ENCODE peak calls at places on chromosomes 2 and 18, in four cellular contexts. K is stimulated activated CD8-positive, alpha-beta memory T cell treated with anti-CD3 and anti-CD28 coated beads, Interleukin-2, amount 100 ng/mL, for 48 hours; N is effector memory CD8-positive, alpha-beta T cell; A is SK-N-DZ. O is an unnamed sample.

GRCh38 chr2:234990300-234990699 is 38.5 kb downstream of the SH3BP4 start:
- DNase-seq in K (no peak), N (no peak), A (no peak), O (no peak)

GRCh38 chr18:261398-262073 is 6.3 kb downstream of the THOC1 start:
- DNase-seq in K (no peak), N (no peak), A (no peak), O (no peak)

GRCh38 chr18:56662902-56663301 is 11.7 kb downstream of the WDR7 start:
- DNase-seq in K (no peak), N (no peak), A (no peak), O (no peak)

GRCh38 chr2:197591706-197592072 is 75.8 kb downstream of the MOB4 start:
- DNase-seq in K (no peak), N (no peak), A (no peak), O (no peak)

GRCh38 chr2:183079335-183079775 is 808 bp downstream of the DUSP19 start:
- DNase-seq in K (no peak), N (no peak), A (no peak), O (no peak)

GRCh38 chr2:29009711-29010677 is 28.9 kb downstream of the TOGARAM2 start:
- DNase-seq in K (no peak), N (peak), A (no peak), O (no peak)

GRCh38 chr2:3461781-3462492 is 57.4 kb downstream of the ADI1 start:
- DNase-seq in K (no peak), N (peak), A (peak), O (no peak)

GRCh38 chr2:150389487-150389886 is 98.0 kb downstream of the RND3 start:
- DNase-seq in K (no peak), N (no peak), A (no peak), O (no peak)

GRCh38 chr18:2932247-2933181 is 80.4 kb downstream of the LPIN2 start:
- DNase-seq in K (no peak), N (peak), A (peak), O (no peak)

O was measured in DMS 273 treated with DMSO at 0.1 percent for 48 hours.